ENCODE peak calls at places on chromosomes 5 and 9, in five cellular contexts. O is H9, D is neuronal stem cell, M is mesenchymal stem cell, R is H1. U is an unnamed sample.

GRCh38 chr5:62042007-62042406 is 264.0 kb upstream of the KIF2A start:
- DNase-seq in O (no peak), M (no peak), D (no peak), R (no peak), U (no peak)

GRCh38 chr5:92144824-92145223 is 761.7 kb upstream of the ARRDC3 start:
- DNase-seq in R (no peak), M (no peak), D (no peak), O (no peak), U (no peak)

GRCh38 chr5:134462761-134463160 is 51.1 kb upstream of the CDKN2AIPNL start:
- DNase-seq in R (no peak), D (no peak), O (no peak), M (no peak), U (no peak)

GRCh38 chr9:106878943-106879916 is 16.3 kb downstream of the ZNF462 start:
- DNase-seq in R (no peak), M (peak), D (peak), O (no peak), U (peak)

GRCh38 chr5:156526081-156527017 is 199.4 kb downstream of the SGCD start:
- DNase-seq in R (no peak), O (no peak), M (no peak), D (no peak), U (no peak)

GRCh38 chr9:133461975-133462374 is 2.2 kb downstream of the CACFD1 start:
- DNase-seq in M (no peak), O (no peak), R (no peak), D (no peak), U (no peak)

GRCh38 chr5:68232272-68232671 is 16.7 kb downstream of the PIK3R1 start:
- DNase-seq in R (no peak), M (no peak), D (no peak), O (no peak), U (no peak)

GRCh38 chr9:79706512-79706911 is 134.7 kb downstream of the TLE4 start:
- DNase-seq in M (no peak), O (no peak), R (no peak), D (no peak), U (no peak)

GRCh38 chr9:137502008-137502913 is 43.1 kb upstream of the NSMF start:
- DNase-seq in O (peak), D (no peak), M (no peak), R (no peak), U (peak)

GRCh38 chr9:88418715-88419540 is 30.7 kb downstream of the SPIN1 start:
- DNase-seq in O (peak), M (no peak), R (no peak), D (no peak), U (peak)

GRCh38 chr9:138102246-138103051 is 224.9 kb downstream of the CACNA1B start:
- DNase-seq in D (no peak), O (peak), R (no peak), M (no peak), U (no peak)

GRCh38 chr5:82605441-82605973 is 327.4 kb upstream of the RPS23 start:
- DNase-seq in D (no peak), O (no peak), M (no peak), R (no peak), U (no peak)

GRCh38 chr5:61228691-61229280 is 66.5 kb upstream of the SMIM15 start:
- DNase-seq in M (peak), R (no peak), D (no peak), O (no peak), U (no peak)

GRCh38 chr5:43769576-43770352 is 166.8 kb downstream of the NNT start:
- DNase-seq in D (no peak), M (peak), R (no peak), O (no peak), U (peak)

GRCh38 chr5:139691275-139691629 is 43.1 kb downstream of the CXXC5 start:
- DNase-seq in R (no peak), D (no peak), O (no peak), M (no peak), U (no peak)

GRCh38 chr5:132751444-132751843 is 4.2 kb downstream of the CCNI2 start:
- DNase-seq in D (no peak), O (no peak), R (no peak), M (no peak), U (no peak)

GRCh38 chr9:98402272-98402840 is 146.9 kb upstream of the TBC1D2 start:
- DNase-seq in R (no peak), O (no peak), D (no peak), M (no peak), U (no peak)

GRCh38 chr5:71943874-71944273 is 163.4 kb upstream of the MAP1B start:
- DNase-seq in D (no peak), M (no peak), R (no peak), O (no peak), U (no peak)

GRCh38 chr5:149264432-149265069 is 7.1 kb upstream of the AFAP1L1 start:
- DNase-seq in D (peak), M (no peak), O (peak), R (peak), U (peak)

GRCh38 chr5:33526755-33527154 is 86.0 kb downstream of the TARS1 start:
- DNase-seq in D (no peak), M (no peak), R (no peak), O (no peak), U (no peak)

GRCh38 chr9:111094433-111095421 is 56.5 kb upstream of the LPAR1 start:
- DNase-seq in O (no peak), D (no peak), M (peak), R (no peak), U (peak)

GRCh38 chr5:10913846-10914245 is 152.8 kb upstream of the DAP start:
- DNase-seq in M (peak), D (no peak), R (no peak), O (no peak), U (peak)

GRCh38 chr5:1736065-1736464 is 63.6 kb downstream of the MRPL36 start:
- DNase-seq in O (peak), M (no peak), R (no peak), D (no peak), U (no peak)

GRCh38 chr5:177312649-177313181 is 1.0 kb upstream of the MXD3 start:
- DNase-seq in R (no peak), M (no peak), D (no peak), O (peak), U (peak)

GRCh38 chr5:176542135-176542595 is 5.0 kb upstream of the RNF44 start:
- DNase-seq in M (no peak), O (peak), R (no peak), D (no peak), U (no peak)

GRCh38 chr5:151611127-151611775 is 20.1 kb upstream of the FAT2 start:
- DNase-seq in M (no peak), R (no peak), D (no peak), O (no peak), U (no peak)
- H2BK12ac ChIP-seq in M (no peak), R (no peak), D (no peak), O (no peak), U (no peak)

GRCh38 chr5:142767925-142768324 is 2.3 kb upstream of the ARHGAP26 start:
- DNase-seq in R (no peak), M (peak), O (no peak), D (no peak), U (no peak)
- H2BK12ac ChIP-seq in R (peak), M (no peak), O (no peak), D (no peak), U (no peak)

DNA sequence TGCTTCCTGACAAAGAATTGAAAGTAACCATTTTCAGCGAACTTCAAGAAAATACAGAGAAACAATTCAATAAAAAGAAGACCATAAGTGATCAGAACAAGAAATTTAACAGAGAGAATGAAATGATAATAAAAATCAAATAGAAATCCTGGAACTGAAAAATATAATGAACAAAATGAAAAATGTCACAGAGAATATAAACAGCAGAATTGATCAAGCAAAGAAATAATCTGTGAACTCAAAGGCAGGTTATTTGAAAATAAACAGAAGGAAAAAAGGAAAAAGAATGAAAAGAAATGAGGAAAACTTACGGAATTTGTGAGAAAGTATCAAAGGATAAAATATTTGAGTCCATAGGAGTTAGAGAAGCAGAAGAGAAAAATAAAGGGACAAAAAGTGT is 114.1 kb downstream of the CSNK1G3 start:
- DNase-seq in O (no peak), R (no peak), D (no peak), M (no peak), U (no peak)
- H2BK12ac ChIP-seq in O (no peak), R (no peak), D (no peak), M (no peak), U (no peak)

GRCh38 chr9:124373851-124374250 is 41.4 kb downstream of the PSMB7 start:
- DNase-seq in R (no peak), D (no peak), M (no peak), O (no peak), U (no peak)
- H2BK12ac ChIP-seq in R (no peak), D (no peak), M (no peak), O (no peak), U (no peak)